ENCODE peak calls at places on chromosomes 4 and X, in eight cellular contexts. G is GM23338, S is cardiac fibroblast, U is GM06990, K is heart right ventricle, X is breast epithelium, Q is ovary, B is uterus. L is an unnamed sample.

GRCh38 chrX:109352121-109352556 is 129.7 kb downstream of the GUCY2F start:
- DNase-seq in G (no peak), S (peak; percentile 72), U (no peak), K (peak; percentile 12), X (no peak), Q (peak; percentile 69), B (no peak), L (no peak)

GRCh38 chrX:31132803-31133202 is 61.0 kb upstream of the FTHL17 start:
- DNase-seq in G (no peak), S (no peak), U (no peak), K (no peak), X (no peak), Q (no peak), B (no peak), L (no peak)

GRCh38 chr4:174461438-174462106 is 60.7 kb downstream of the HPGD start:
- DNase-seq in G (no peak), S (no peak), U (no peak), K (no peak), X (no peak), Q (no peak), B (no peak), L (no peak)

GRCh38 chr4:113447695-113448265 is 313.8 kb downstream of the CAMK2D start:
- DNase-seq in G (no peak), S (peak; percentile 49), U (no peak), K (no peak), X (no peak), Q (no peak), B (peak; percentile 33), L (no peak)

GRCh38 chrX:78945186-78945912 is at the start of gene P2RY10:
- DNase-seq in G (no peak), S (no peak), U (peak; percentile 70), K (no peak), X (no peak), Q (no peak), B (no peak), L (peak; percentile 80)

GRCh38 chrX:144566592-144566991 is 680.7 kb upstream of the SPANXN1 start:
- DNase-seq in G (no peak), S (no peak), U (no peak), K (no peak), X (no peak), Q (no peak), B (no peak), L (no peak)

GRCh38 chrX:118807151-118808017 is 16.2 kb upstream of the ZCCHC12 start:
- DNase-seq in G (peak; percentile 62), S (peak; percentile 69), U (peak; percentile 9), K (no peak), X (no peak), Q (peak; percentile 47), B (peak; percentile 46), L (peak; percentile 60)

GRCh38 chr4:165489786-165490185 is 111.0 kb downstream of the CPE start:
- DNase-seq in G (no peak), S (peak; percentile 37), U (no peak), K (no peak), X (no peak), Q (no peak), B (no peak), L (no peak)

GRCh38 chrX:40202456-40202855 is 104.7 kb upstream of the BCOR start:
- DNase-seq in G (no peak), S (no peak), U (no peak), K (no peak), X (no peak), Q (no peak), B (no peak), L (peak; percentile 72)

GRCh38 chr4:136709897-136710296 is 822.4 kb downstream of the PCDH18 start:
- DNase-seq in G (no peak), S (no peak), U (no peak), K (no peak), X (no peak), Q (no peak), B (no peak), L (no peak)

GRCh38 chrX:40773809-40774208 is 38.5 kb upstream of the MED14 start:
- DNase-seq in G (no peak), S (peak; percentile 26), U (no peak), K (no peak), X (no peak), Q (no peak), B (no peak), L (no peak)

GRCh38 chr4:620201-620600 is 5.2 kb upstream of the PDE6B start:
- DNase-seq in G (no peak), S (no peak), U (no peak), K (no peak), X (peak; percentile 12), Q (peak; percentile 4), B (no peak), L (no peak)

GRCh38 chr4:93788712-93789111 is 39.8 kb upstream of the ATOH1 start:
- DNase-seq in G (peak; percentile 65), S (peak; percentile 14), U (no peak), K (no peak), X (no peak), Q (no peak), B (no peak), L (peak; percentile 31)

GRCh38 chr4:184960505-184960971 is 57.8 kb upstream of the HELT start:
- DNase-seq in G (no peak), S (peak; percentile 41), U (no peak), K (no peak), X (no peak), Q (no peak), B (peak; percentile 46), L (no peak)

GRCh38 chrX:69102805-69103204 is 62.4 kb downstream of the PJA1 start:
- DNase-seq in G (no peak), S (no peak), U (no peak), K (no peak), X (no peak), Q (no peak), B (no peak), L (no peak)

GRCh38 chrX:67288958-67289641 is 254.7 kb upstream of the AR start:
- DNase-seq in G (no peak), S (no peak), U (no peak), K (no peak), X (no peak), Q (no peak), B (peak; percentile 16), L (no peak)

DNA sequence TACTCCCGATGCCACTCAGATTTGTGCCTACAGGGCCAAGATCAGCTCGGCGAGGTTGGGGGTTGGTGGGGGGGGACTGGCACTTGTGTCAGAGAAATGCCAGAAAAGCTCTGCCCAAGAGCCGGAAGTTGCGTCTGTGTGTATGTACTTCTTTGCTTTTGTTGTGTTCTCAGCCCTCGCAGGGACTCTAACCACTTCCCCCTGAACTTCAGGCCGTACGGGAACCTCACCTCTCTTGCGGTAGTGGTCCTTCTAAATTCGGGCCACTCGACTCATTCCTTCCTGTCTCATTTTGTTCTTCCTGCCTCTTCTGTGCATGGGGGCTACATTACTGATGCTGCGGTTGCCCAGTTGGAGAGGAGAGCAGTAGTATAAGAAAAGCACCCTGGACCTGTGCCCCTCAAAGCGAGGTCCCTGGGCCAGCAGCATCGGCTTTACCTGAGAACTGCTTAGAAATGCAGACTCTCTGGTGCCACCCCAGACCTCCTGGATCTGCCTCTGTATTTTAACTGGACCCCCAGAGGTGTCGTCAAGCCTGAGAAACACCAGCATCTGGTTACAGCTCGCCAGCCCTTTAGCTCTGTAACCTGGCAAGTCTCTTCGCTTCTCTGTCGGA is 146.3 kb upstream of the RPS6KA3 start:
- DNase-seq in G (no peak), S (no peak), U (peak; percentile 20), K (peak; percentile 6), X (no peak), Q (no peak), B (no peak), L (peak; percentile 73)
- H3K4me3 ChIP-seq in G (no peak overlapping the region), S (no peak overlapping the region), U (no peak overlapping the region), K (no peak overlapping the region), X (no peak overlapping the region), Q (no peak overlapping the region), B (no peak overlapping the region), L (no peak overlapping the region)

DNA sequence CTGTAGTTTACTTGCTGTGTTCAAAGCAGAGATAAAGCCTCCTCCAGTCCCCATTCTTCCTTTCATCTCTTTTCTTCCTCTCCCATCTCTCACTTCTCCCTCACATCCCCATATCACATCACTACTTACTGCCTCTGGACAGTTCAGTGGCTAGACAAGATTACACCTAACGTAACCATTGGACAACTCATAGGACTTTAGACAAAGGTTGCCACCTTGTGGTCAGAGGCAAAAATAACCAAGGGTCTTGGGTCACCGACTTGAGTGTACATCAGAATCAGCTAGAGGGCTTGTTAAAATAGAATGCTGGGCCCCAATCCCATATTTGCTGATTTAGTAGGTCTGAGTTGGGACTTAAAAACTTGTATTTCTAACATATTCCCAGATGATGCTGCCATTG is 109.3 kb upstream of the DGKK start:
- DNase-seq in G (peak; percentile 74), S (peak; percentile 67), U (peak; percentile 14), K (no peak), X (no peak), Q (no peak), B (no peak), L (peak; percentile 55)
- TF ChIP-seq CTCF in G (peak; percentile 71), S (peak; percentile 23), U (peak; percentile 65), K (peak; percentile 59), X (peak; percentile 22), Q (no peak), B (peak; percentile 56), L (peak; percentile 37)

DNA sequence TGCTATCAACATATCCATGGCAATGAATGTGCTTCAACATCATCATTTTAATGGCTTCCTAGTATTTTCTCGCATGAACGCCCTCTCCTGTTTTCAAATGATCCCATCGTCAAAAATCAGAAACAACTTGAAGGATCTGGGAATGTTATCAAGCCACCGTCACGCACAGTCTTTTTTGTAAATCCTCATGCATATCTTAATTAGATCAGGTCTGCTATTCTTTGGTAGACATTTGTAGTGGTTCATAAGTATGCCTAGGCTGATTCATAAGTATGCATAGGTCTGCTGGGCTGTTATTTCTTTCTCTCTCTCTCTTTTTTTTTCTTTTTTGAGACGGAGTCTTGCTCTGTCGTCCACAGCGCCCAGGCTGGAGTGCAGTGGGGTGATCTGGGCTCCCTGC is 101.6 kb downstream of the CLNK start:
- DNase-seq in G (no peak), S (no peak), U (no peak), K (no peak), X (no peak), Q (no peak), B (no peak), L (no peak)
- H3K4me3 ChIP-seq in G (no peak overlapping the region), S (no peak overlapping the region), U (no peak overlapping the region), K (no peak overlapping the region), X (no peak overlapping the region), Q (no peak overlapping the region), B (no peak overlapping the region), L (no peak overlapping the region)

GRCh38 chr4:126221262-126221661 is 906.5 kb downstream of the FAT4 start:
- DNase-seq in G (no peak), S (no peak), U (no peak), K (no peak), X (no peak), Q (no peak), B (no peak), L (no peak)

GRCh38 chr4:126221717-126222116 is 907.0 kb downstream of the FAT4 start:
- DNase-seq in G (no peak), S (no peak), U (no peak), K (no peak), X (no peak), Q (no peak), B (no peak), L (no peak)

DNA sequence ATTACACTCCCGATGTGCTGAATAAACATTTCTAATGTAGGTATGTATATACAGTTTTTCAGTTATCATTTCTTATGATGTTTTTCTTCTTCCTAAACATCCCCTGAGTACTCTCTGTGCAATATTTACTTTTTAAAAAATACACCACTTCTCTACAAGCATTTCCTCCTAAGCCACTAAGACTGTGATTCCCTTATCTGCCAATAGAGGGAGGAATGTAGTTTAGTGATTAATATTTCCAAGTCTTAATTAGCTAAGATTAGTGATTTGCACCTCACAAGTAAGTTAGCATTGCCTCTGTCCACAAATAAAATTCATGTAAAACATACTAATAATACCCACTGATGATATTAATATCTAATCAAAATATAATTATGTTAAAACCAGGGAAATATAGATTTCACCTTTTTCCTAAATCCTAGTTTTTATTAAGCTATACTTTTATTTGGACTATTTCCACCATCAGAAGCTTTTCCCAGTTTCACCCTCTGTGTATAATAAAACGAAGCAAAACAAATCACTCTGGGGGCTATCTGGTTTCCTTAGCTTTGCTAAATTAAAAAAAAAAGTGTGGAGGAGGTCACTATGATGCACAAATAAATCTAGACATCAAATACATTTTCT is 909.1 kb downstream of the FAT4 start:
- DNase-seq in G (peak; percentile 39), S (peak; percentile 44), U (no peak), K (no peak), X (no peak), Q (no peak), B (no peak), L (peak; percentile 3)
- TF ChIP-seq CTCF in G (no peak), S (peak; percentile 65), U (peak; percentile 28), K (peak; percentile 62), X (no peak), Q (no peak), B (no peak), L (peak; percentile 40)

L was measured in GM12865.